ENCODE peak calls at places on chromosome 1, in six cellular contexts. One of them, this sample, is unnamed.

GRCh38 chr1:230273141-230273710 is 152.9 kb downstream of the PGBD5 start:
- DNase-seq in H1: no peak
- DNase-seq in Peyer's patch: no peak
- DNase-seq in left ventricle myocardium inferior: no peak
- DNase-seq in renal cortical epithelial cell: no peak
- DNase-seq in 8988T: no peak
- DNase-seq in this sample: no peak

GRCh38 chr1:33715195-33715811 is 148.6 kb upstream of the HMGB4 start:
- DNase-seq in H1: no peak
- DNase-seq in Peyer's patch: no peak
- DNase-seq in left ventricle myocardium inferior: no peak
- DNase-seq in renal cortical epithelial cell: no peak
- DNase-seq in 8988T: no peak
- DNase-seq in this sample: no peak

GRCh38 chr1:11772458-11772857 is 10.5 kb downstream of the C1orf167 start:
- DNase-seq in H1: no peak
- DNase-seq in Peyer's patch: no peak
- DNase-seq in left ventricle myocardium inferior: no peak
- DNase-seq in renal cortical epithelial cell: no peak
- DNase-seq in 8988T: no peak
- DNase-seq in this sample: no peak

GRCh38 chr1:112703706-112704105 is 3.2 kb downstream of the RHOC start:
- DNase-seq in H1: no peak
- DNase-seq in Peyer's patch: no peak
- DNase-seq in left ventricle myocardium inferior: no peak
- DNase-seq in renal cortical epithelial cell: no peak
- DNase-seq in 8988T: no peak
- DNase-seq in this sample: no peak

GRCh38 chr1:221858758-221859157 is 116.9 kb upstream of the DUSP10 start:
- DNase-seq in H1: no peak
- DNase-seq in Peyer's patch: no peak
- DNase-seq in left ventricle myocardium inferior: no peak
- DNase-seq in renal cortical epithelial cell: peak; percentile 73
- DNase-seq in 8988T: no peak
- DNase-seq in this sample: peak; percentile 97

GRCh38 chr1:227788279-227789041 is 27.0 kb upstream of the PRSS38 start:
- DNase-seq in H1: peak; percentile 94
- DNase-seq in Peyer's patch: no peak
- DNase-seq in left ventricle myocardium inferior: no peak
- DNase-seq in renal cortical epithelial cell: peak; percentile 4
- DNase-seq in 8988T: peak; percentile 56
- DNase-seq in this sample: peak; percentile 37

GRCh38 chr1:168435439-168435838 is 108.4 kb downstream of the XCL2 start:
- DNase-seq in H1: no peak
- DNase-seq in Peyer's patch: no peak
- DNase-seq in left ventricle myocardium inferior: no peak
- DNase-seq in renal cortical epithelial cell: no peak
- DNase-seq in 8988T: no peak
- DNase-seq in this sample: no peak

GRCh38 chr1:169207825-169208520 is 101.5 kb downstream of the ATP1B1 start:
- DNase-seq in H1: no peak
- DNase-seq in Peyer's patch: no peak
- DNase-seq in left ventricle myocardium inferior: no peak
- DNase-seq in renal cortical epithelial cell: no peak
- DNase-seq in 8988T: no peak
- DNase-seq in this sample: no peak

GRCh38 chr1:77134359-77134758 is 84.9 kb downstream of the PIGK start:
- DNase-seq in H1: no peak
- DNase-seq in Peyer's patch: no peak
- DNase-seq in left ventricle myocardium inferior: no peak
- DNase-seq in renal cortical epithelial cell: peak; percentile 15
- DNase-seq in 8988T: no peak
- DNase-seq in this sample: no peak